ENCODE peak calls at places on chromosomes 12 and 14, in five cellular contexts. O, Q, V, N and P are unnamed samples.

GRCh38 chr12:6042447-6042846 is 82.0 kb downstream of the VWF start:
- DNase-seq in O (no peak), Q (no peak), V (no peak), N (no peak), P (no peak)

GRCh38 chr12:57165741-57166140 is 18.3 kb upstream of the LRP1-AS start:
- DNase-seq in O (no peak), Q (peak), V (no peak), N (peak), P (no peak)

GRCh38 chr12:2753536-2753935 is 41.2 kb upstream of the FKBP4 start:
- DNase-seq in O (no peak), Q (no peak), V (no peak), N (no peak), P (no peak)

GRCh38 chr14:76237349-76237990 is 85.7 kb downstream of the GPATCH2L start:
- DNase-seq in O (no peak), Q (no peak), V (no peak), N (no peak), P (no peak)

GRCh38 chr12:116319851-116320621 is 42.5 kb upstream of the MED13L start:
- DNase-seq in O (peak), Q (peak), V (peak), N (no peak), P (peak)

GRCh38 chr12:129489277-129489676 is 414.5 kb downstream of the TMEM132D start:
- DNase-seq in O (no peak), Q (no peak), V (no peak), N (no peak), P (no peak)

GRCh38 chr14:96893966-96894622 is 96.9 kb downstream of the VRK1 start:
- DNase-seq in O (no peak), Q (no peak), V (no peak), N (no peak), P (no peak)

GRCh38 chr12:59396519-59396918 is 199.3 kb upstream of the SLC16A7 start:
- DNase-seq in O (no peak), Q (no peak), V (no peak), N (peak), P (no peak)

GRCh38 chr12:54075974-54076373 is 22.3 kb downstream of the HOXC4 start:
- DNase-seq in O (no peak), Q (no peak), V (no peak), N (no peak), P (no peak)

GRCh38 chr14:51959928-51960327 is 29.4 kb upstream of the RTRAF start:
- DNase-seq in O (no peak), Q (no peak), V (no peak), N (no peak), P (no peak)

GRCh38 chr14:20866963-20867362 is 24.2 kb upstream of the RNASE3 start:
- DNase-seq in O (no peak), Q (no peak), V (peak), N (no peak), P (peak)

GRCh38 chr12:28802706-28803438 is 346.2 kb upstream of the FAR2 start:
- DNase-seq in O (no peak), Q (no peak), V (no peak), N (no peak), P (no peak)

GRCh38 chr14:99360774-99361595 is 89.0 kb upstream of the BCL11B start:
- DNase-seq in O (no peak), Q (no peak), V (no peak), N (no peak), P (no peak)

GRCh38 chr14:51821822-51822221 is 38.6 kb upstream of the GNG2 start:
- DNase-seq in O (no peak), Q (peak), V (no peak), N (no peak), P (no peak)